ENCODE peak calls at places on chromosomes 3 and 15, in nine cellular contexts. One of them, this sample, is unnamed.

GRCh38 chr3:112767177-112767576 is 79.5 kb downstream of the CD200R1L start:
- DNase-seq in ovary: no peak
- DNase-seq in IMR-90: no peak
- DNase-seq in glutamatergic neuron: no peak
- DNase-seq in substantia nigra: no peak
- DNase-seq in uterus: no peak
- DNase-seq in fibroblast of the aortic adventitia: peak; percentile 45
- DNase-seq in pancreas: no peak
- DNase-seq in GM04504: no peak
- DNase-seq in this sample: no peak

GRCh38 chr3:116930786-116931185 is 221.2 kb downstream of the TUSC7 start:
- DNase-seq in ovary: no peak
- DNase-seq in IMR-90: peak; percentile 28
- DNase-seq in glutamatergic neuron: no peak
- DNase-seq in substantia nigra: no peak
- DNase-seq in uterus: no peak
- DNase-seq in fibroblast of the aortic adventitia: no peak
- DNase-seq in pancreas: no peak
- DNase-seq in GM04504: no peak
- DNase-seq in this sample: no peak

GRCh38 chr15:25883860-25884259 is 20.7 kb upstream of the ATP10A start:
- DNase-seq in ovary: no peak
- DNase-seq in IMR-90: peak; percentile 95
- DNase-seq in glutamatergic neuron: no peak
- DNase-seq in substantia nigra: no peak
- DNase-seq in uterus: no peak
- DNase-seq in fibroblast of the aortic adventitia: peak; percentile 89
- DNase-seq in pancreas: no peak
- DNase-seq in GM04504: peak; percentile 52
- DNase-seq in this sample: no peak

GRCh38 chr3:185756477-185756876 is 68.4 kb downstream of the IGF2BP2 start:
- DNase-seq in ovary: no peak
- DNase-seq in IMR-90: no peak
- DNase-seq in glutamatergic neuron: no peak
- DNase-seq in substantia nigra: no peak
- DNase-seq in uterus: no peak
- DNase-seq in fibroblast of the aortic adventitia: no peak
- DNase-seq in pancreas: no peak
- DNase-seq in GM04504: no peak
- DNase-seq in this sample: no peak

GRCh38 chr3:79994397-79994796 is 226.6 kb upstream of the ROBO1 start:
- DNase-seq in ovary: no peak
- DNase-seq in IMR-90: no peak
- DNase-seq in glutamatergic neuron: no peak
- DNase-seq in substantia nigra: no peak
- DNase-seq in uterus: no peak
- DNase-seq in fibroblast of the aortic adventitia: no peak
- DNase-seq in pancreas: no peak
- DNase-seq in GM04504: no peak
- DNase-seq in this sample: no peak

GRCh38 chr3:40951636-40952035 is 247.7 kb upstream of the CTNNB1 start:
- DNase-seq in ovary: no peak
- DNase-seq in IMR-90: no peak
- DNase-seq in glutamatergic neuron: no peak
- DNase-seq in substantia nigra: no peak
- DNase-seq in uterus: no peak
- DNase-seq in fibroblast of the aortic adventitia: no peak
- DNase-seq in pancreas: no peak
- DNase-seq in GM04504: no peak
- DNase-seq in this sample: no peak

GRCh38 chr15:63461230-63461629 is 43.2 kb upstream of the USP3 start:
- DNase-seq in ovary: no peak
- DNase-seq in IMR-90: no peak
- DNase-seq in glutamatergic neuron: no peak
- DNase-seq in substantia nigra: no peak
- DNase-seq in uterus: no peak
- DNase-seq in fibroblast of the aortic adventitia: no peak
- DNase-seq in pancreas: no peak
- DNase-seq in GM04504: no peak
- DNase-seq in this sample: no peak

GRCh38 chr3:15645740-15646490 is 44.4 kb downstream of the BTD start:
- DNase-seq in ovary: no peak
- DNase-seq in IMR-90: peak; percentile 94
- DNase-seq in glutamatergic neuron: no peak
- DNase-seq in substantia nigra: peak; percentile 26
- DNase-seq in uterus: peak; percentile 62
- DNase-seq in fibroblast of the aortic adventitia: peak; percentile 92
- DNase-seq in pancreas: no peak
- DNase-seq in GM04504: peak; percentile 83
- DNase-seq in this sample: peak; percentile 82

GRCh38 chr3:4627651-4628375 is 134.7 kb downstream of the ITPR1 start:
- DNase-seq in ovary: no peak
- DNase-seq in IMR-90: no peak
- DNase-seq in glutamatergic neuron: no peak
- DNase-seq in substantia nigra: no peak
- DNase-seq in uterus: no peak
- DNase-seq in fibroblast of the aortic adventitia: no peak
- DNase-seq in pancreas: no peak
- DNase-seq in GM04504: no peak
- DNase-seq in this sample: no peak

GRCh38 chr3:48364840-48365239 is 7.2 kb upstream of the FBXW12 start:
- DNase-seq in ovary: no peak
- DNase-seq in IMR-90: no peak
- DNase-seq in glutamatergic neuron: no peak
- DNase-seq in substantia nigra: no peak
- DNase-seq in uterus: no peak
- DNase-seq in fibroblast of the aortic adventitia: no peak
- DNase-seq in pancreas: no peak
- DNase-seq in GM04504: no peak
- DNase-seq in this sample: no peak

GRCh38 chr3:102179321-102180290 is 255.2 kb upstream of the ZPLD1 start:
- DNase-seq in ovary: no peak
- DNase-seq in IMR-90: peak; percentile 58
- DNase-seq in glutamatergic neuron: no peak
- DNase-seq in substantia nigra: no peak
- DNase-seq in uterus: no peak
- DNase-seq in fibroblast of the aortic adventitia: peak; percentile 45
- DNase-seq in pancreas: no peak
- DNase-seq in GM04504: no peak
- DNase-seq in this sample: no peak

GRCh38 chr3:38989932-38990510 is 61.7 kb downstream of the SCN11A start:
- DNase-seq in ovary: no peak
- DNase-seq in IMR-90: no peak
- DNase-seq in glutamatergic neuron: peak; percentile 19
- DNase-seq in substantia nigra: no peak
- DNase-seq in uterus: no peak
- DNase-seq in fibroblast of the aortic adventitia: no peak
- DNase-seq in pancreas: no peak
- DNase-seq in GM04504: no peak
- DNase-seq in this sample: no peak

GRCh38 chr3:13530241-13531009 is 18.5 kb upstream of the FBLN2 start:
- DNase-seq in ovary: no peak
- DNase-seq in IMR-90: no peak
- DNase-seq in glutamatergic neuron: no peak
- DNase-seq in substantia nigra: no peak
- DNase-seq in uterus: no peak
- DNase-seq in fibroblast of the aortic adventitia: no peak
- DNase-seq in pancreas: no peak
- DNase-seq in GM04504: no peak
- DNase-seq in this sample: no peak

GRCh38 chr3:129686941-129687340 is 80.5 kb upstream of the PLXND1 start:
- DNase-seq in ovary: no peak
- DNase-seq in IMR-90: no peak
- DNase-seq in glutamatergic neuron: no peak
- DNase-seq in substantia nigra: peak; percentile 19
- DNase-seq in uterus: no peak
- DNase-seq in fibroblast of the aortic adventitia: no peak
- DNase-seq in pancreas: no peak
- DNase-seq in GM04504: no peak
- DNase-seq in this sample: no peak

GRCh38 chr3:130901463-130902204 is 7.8 kb downstream of the ATP2C1 start:
- DNase-seq in ovary: no peak
- DNase-seq in IMR-90: no peak
- DNase-seq in glutamatergic neuron: peak; percentile 31
- DNase-seq in substantia nigra: no peak
- DNase-seq in uterus: no peak
- DNase-seq in fibroblast of the aortic adventitia: no peak
- DNase-seq in pancreas: no peak
- DNase-seq in GM04504: no peak
- DNase-seq in this sample: no peak

GRCh38 chr15:97977734-97978133 is 17.2 kb downstream of the ARRDC4 start:
- DNase-seq in ovary: no peak
- DNase-seq in IMR-90: no peak
- DNase-seq in glutamatergic neuron: no peak
- DNase-seq in substantia nigra: no peak
- DNase-seq in uterus: no peak
- DNase-seq in fibroblast of the aortic adventitia: no peak
- DNase-seq in pancreas: peak; percentile 39
- DNase-seq in GM04504: no peak
- DNase-seq in this sample: no peak

GRCh38 chr3:46453526-46454208 is 11.0 kb downstream of the LTF start:
- DNase-seq in ovary: no peak
- DNase-seq in IMR-90: no peak
- DNase-seq in glutamatergic neuron: no peak
- DNase-seq in substantia nigra: no peak
- DNase-seq in uterus: no peak
- DNase-seq in fibroblast of the aortic adventitia: no peak
- DNase-seq in pancreas: no peak
- DNase-seq in GM04504: no peak
- DNase-seq in this sample: no peak

GRCh38 chr15:66071621-66072295 is 181.8 kb downstream of the MEGF11 start:
- DNase-seq in ovary: no peak
- DNase-seq in IMR-90: no peak
- DNase-seq in glutamatergic neuron: no peak
- DNase-seq in substantia nigra: no peak
- DNase-seq in uterus: no peak
- DNase-seq in fibroblast of the aortic adventitia: peak; percentile 3
- DNase-seq in pancreas: no peak
- DNase-seq in GM04504: peak; percentile 18
- DNase-seq in this sample: no peak

GRCh38 chr3:100329800-100330489 is 4.6 kb upstream of the NIT2 start:
- DNase-seq in ovary: no peak
- DNase-seq in IMR-90: no peak
- DNase-seq in glutamatergic neuron: no peak
- DNase-seq in substantia nigra: no peak
- DNase-seq in uterus: no peak
- DNase-seq in fibroblast of the aortic adventitia: no peak
- DNase-seq in pancreas: no peak
- DNase-seq in GM04504: no peak
- DNase-seq in this sample: no peak

GRCh38 chr15:77027697-77028450 is 32.9 kb downstream of the PSTPIP1 start:
- DNase-seq in ovary: peak; percentile 43
- DNase-seq in IMR-90: no peak
- DNase-seq in glutamatergic neuron: peak; percentile 56
- DNase-seq in substantia nigra: no peak
- DNase-seq in uterus: peak; percentile 14
- DNase-seq in fibroblast of the aortic adventitia: no peak
- DNase-seq in pancreas: peak; percentile 56
- DNase-seq in GM04504: no peak
- DNase-seq in this sample: no peak

GRCh38 chr3:49020335-49021212 is 1.3 kb upstream of the NDUFAF3 start:
- DNase-seq in ovary: peak; percentile 64
- DNase-seq in IMR-90: no peak
- DNase-seq in glutamatergic neuron: no peak
- DNase-seq in substantia nigra: peak; percentile 80
- DNase-seq in uterus: no peak
- DNase-seq in fibroblast of the aortic adventitia: no peak
- DNase-seq in pancreas: peak; percentile 75
- DNase-seq in GM04504: no peak
- DNase-seq in this sample: peak; percentile 77

GRCh38 chr3:123694377-123695147 is 109.7 kb upstream of the HACD2 start:
- DNase-seq in ovary: no peak
- DNase-seq in IMR-90: peak; percentile 48
- DNase-seq in glutamatergic neuron: no peak
- DNase-seq in substantia nigra: no peak
- DNase-seq in uterus: no peak
- DNase-seq in fibroblast of the aortic adventitia: no peak
- DNase-seq in pancreas: no peak
- DNase-seq in GM04504: no peak
- DNase-seq in this sample: no peak

GRCh38 chr3:124669470-124669869 is 60.8 kb upstream of the UMPS start:
- DNase-seq in ovary: no peak
- DNase-seq in IMR-90: peak; percentile 89
- DNase-seq in glutamatergic neuron: no peak
- DNase-seq in substantia nigra: no peak
- DNase-seq in uterus: no peak
- DNase-seq in fibroblast of the aortic adventitia: peak; percentile 72
- DNase-seq in pancreas: no peak
- DNase-seq in GM04504: peak; percentile 31
- DNase-seq in this sample: no peak

GRCh38 chr3:127759826-127760225 is 62.5 kb downstream of the MGLL start:
- DNase-seq in ovary: no peak
- DNase-seq in IMR-90: no peak
- DNase-seq in glutamatergic neuron: no peak
- DNase-seq in substantia nigra: no peak
- DNase-seq in uterus: no peak
- DNase-seq in fibroblast of the aortic adventitia: no peak
- DNase-seq in pancreas: no peak
- DNase-seq in GM04504: no peak
- DNase-seq in this sample: no peak

GRCh38 chr15:28885630-28886430 is at the start of gene APBA2:
- DNase-seq in ovary: no peak
- DNase-seq in IMR-90: peak; percentile 41
- DNase-seq in glutamatergic neuron: peak; percentile 76
- DNase-seq in substantia nigra: peak; percentile 64
- DNase-seq in uterus: no peak
- DNase-seq in fibroblast of the aortic adventitia: peak; percentile 7
- DNase-seq in pancreas: peak; percentile 54
- DNase-seq in GM04504: no peak
- DNase-seq in this sample: no peak

GRCh38 chr15:86538141-86538540 is 458.5 kb downstream of the AGBL1 start:
- DNase-seq in ovary: no peak
- DNase-seq in IMR-90: no peak
- DNase-seq in glutamatergic neuron: no peak
- DNase-seq in substantia nigra: no peak
- DNase-seq in uterus: no peak
- DNase-seq in fibroblast of the aortic adventitia: no peak
- DNase-seq in pancreas: no peak
- DNase-seq in GM04504: no peak
- DNase-seq in this sample: no peak

GRCh38 chr3:81444817-81445460 is 316.5 kb downstream of the GBE1 start:
- DNase-seq in ovary: no peak
- DNase-seq in IMR-90: no peak
- DNase-seq in glutamatergic neuron: no peak
- DNase-seq in substantia nigra: no peak
- DNase-seq in uterus: no peak
- DNase-seq in fibroblast of the aortic adventitia: no peak
- DNase-seq in pancreas: no peak
- DNase-seq in GM04504: no peak
- DNase-seq in this sample: no peak

GRCh38 chr3:150691414-150692040 is 12.2 kb downstream of the ERICH6 start:
- DNase-seq in ovary: no peak
- DNase-seq in IMR-90: no peak
- DNase-seq in glutamatergic neuron: no peak
- DNase-seq in substantia nigra: no peak
- DNase-seq in uterus: no peak
- DNase-seq in fibroblast of the aortic adventitia: no peak
- DNase-seq in pancreas: no peak
- DNase-seq in GM04504: no peak
- DNase-seq in this sample: no peak

GRCh38 chr3:183460059-183461052 is 31.9 kb upstream of the MCF2L2 start:
- DNase-seq in ovary: no peak
- DNase-seq in IMR-90: no peak
- DNase-seq in glutamatergic neuron: no peak
- DNase-seq in substantia nigra: no peak
- DNase-seq in uterus: no peak
- DNase-seq in fibroblast of the aortic adventitia: no peak
- DNase-seq in pancreas: no peak
- DNase-seq in GM04504: no peak
- DNase-seq in this sample: no peak